ENCODE peak calls at places on chromosomes 3 and 15, in five cellular contexts. A, L, G, D and K are unnamed samples.
A peak's percentile ranks its signal among the peaks of the same experiment; 100 is the strongest.

GRCh38 chr15:70521576-70522322 is 241.6 kb downstream of the UACA start:
- DNase-seq in A (no peak), L (no peak), G (no peak), D (no peak), K (no peak)

GRCh38 chr3:72032435-72033118 is 247.6 kb upstream of the PROK2 start:
- DNase-seq in A (no peak), L (no peak), G (no peak), D (no peak), K (no peak)

GRCh38 chr3:192409838-192410683 is 317.3 kb downstream of the FGF12 start:
- DNase-seq in A (no peak), L (peak; percentile 55), G (no peak), D (peak; percentile 6), K (no peak)

GRCh38 chr3:97009427-97010019 is 195.1 kb downstream of the EPHA6 start:
- DNase-seq in A (peak; percentile 51), L (no peak), G (no peak), D (no peak), K (no peak)

GRCh38 chr15:60651155-60651554 is 172.2 kb upstream of the ICE2 start:
- DNase-seq in A (no peak), L (no peak), G (no peak), D (no peak), K (no peak)

GRCh38 chr3:23071758-23072157 is 131.4 kb upstream of the UBE2E2 start:
- DNase-seq in A (no peak), L (no peak), G (no peak), D (peak; percentile 61), K (no peak)

GRCh38 chr15:72306211-72306785 is 13.7 kb downstream of the CELF6 start:
- DNase-seq in A (no peak), L (peak; percentile 28), G (no peak), D (no peak), K (peak; percentile 62)

GRCh38 chr3:135412475-135412874 is 553.1 kb upstream of the PPP2R3A start:
- DNase-seq in A (no peak), L (no peak), G (no peak), D (no peak), K (no peak)

GRCh38 chr15:66646308-66646707 is 55.7 kb upstream of the SMAD6 start:
- DNase-seq in A (no peak), L (no peak), G (no peak), D (no peak), K (no peak)

GRCh38 chr3:11060500-11061251 is 68.1 kb downstream of the SLC6A1 start:
- DNase-seq in A (peak; percentile 5), L (peak; percentile 67), G (peak; percentile 52), D (peak; percentile 63), K (peak; percentile 61)

GRCh38 chr3:2375371-2375770 is 276.7 kb downstream of the CNTN4 start:
- DNase-seq in A (no peak), L (no peak), G (no peak), D (no peak), K (no peak)

GRCh38 chr3:20066848-20067617 is 26.8 kb downstream of the KAT2B start:
- DNase-seq in A (peak; percentile 22), L (peak; percentile 57), G (no peak), D (no peak), K (peak; percentile 72)

GRCh38 chr3:16249336-16249735 is 15.4 kb downstream of the DPH3 start:
- DNase-seq in A (no peak), L (peak; percentile 48), G (no peak), D (no peak), K (peak; percentile 47)

GRCh38 chr3:157938154-157938774 is 168.0 kb downstream of the SHOX2 start:
- DNase-seq in A (peak; percentile 87), L (peak; percentile 77), G (no peak), D (no peak), K (peak; percentile 62)